ENCODE peak calls at places on chromosomes 5 and 9, in seven cellular contexts. One of them, this sample, is unnamed.
A peak's percentile ranks its signal among the peaks of the same experiment; 100 is the strongest.

GRCh38 chr5:31106742-31107546 is 86.5 kb upstream of the CDH6 start:
- DNase-seq in CD8-positive, alpha-beta T cell: no peak
- DNase-seq in B cell: no peak
- DNase-seq in A549: no peak
- DNase-seq in endothelial cell: no peak
- DNase-seq in suprapubic skin: no peak
- DNase-seq in BE2C: no peak
- DNase-seq in this sample: no peak

GRCh38 chr5:98769256-98770157 is 4.0 kb upstream of the RGMB start:
- DNase-seq in CD8-positive, alpha-beta T cell: no peak
- DNase-seq in B cell: peak; percentile 75
- DNase-seq in A549: peak; percentile 42
- DNase-seq in endothelial cell: peak; percentile 40
- DNase-seq in suprapubic skin: no peak
- DNase-seq in BE2C: peak; percentile 85
- DNase-seq in this sample: no peak

GRCh38 chr9:17627641-17628040 is 48.8 kb downstream of the SH3GL2 start:
- DNase-seq in CD8-positive, alpha-beta T cell: no peak
- DNase-seq in B cell: no peak
- DNase-seq in A549: no peak
- DNase-seq in endothelial cell: no peak
- DNase-seq in suprapubic skin: no peak
- DNase-seq in BE2C: no peak
- DNase-seq in this sample: no peak

GRCh38 chr9:134564431-134565170 is 77.0 kb upstream of the COL5A1 start:
- DNase-seq in CD8-positive, alpha-beta T cell: no peak
- DNase-seq in B cell: no peak
- DNase-seq in A549: no peak
- DNase-seq in endothelial cell: no peak
- DNase-seq in suprapubic skin: peak; percentile 43
- DNase-seq in BE2C: no peak
- DNase-seq in this sample: no peak

GRCh38 chr5:38825494-38825893 is 20.3 kb upstream of the OSMR start:
- DNase-seq in CD8-positive, alpha-beta T cell: no peak
- DNase-seq in B cell: no peak
- DNase-seq in A549: no peak
- DNase-seq in endothelial cell: no peak
- DNase-seq in suprapubic skin: no peak
- DNase-seq in BE2C: no peak
- DNase-seq in this sample: no peak

GRCh38 chr9:36431078-36431477 is 31.0 kb upstream of the RNF38 start:
- DNase-seq in CD8-positive, alpha-beta T cell: no peak
- DNase-seq in B cell: no peak
- DNase-seq in A549: no peak
- DNase-seq in endothelial cell: no peak
- DNase-seq in suprapubic skin: no peak
- DNase-seq in BE2C: no peak
- DNase-seq in this sample: no peak

GRCh38 chr9:126298319-126298801 is 28.3 kb upstream of the MVB12B start:
- DNase-seq in CD8-positive, alpha-beta T cell: no peak
- DNase-seq in B cell: no peak
- DNase-seq in A549: no peak
- DNase-seq in endothelial cell: no peak
- DNase-seq in suprapubic skin: no peak
- DNase-seq in BE2C: no peak
- DNase-seq in this sample: no peak

GRCh38 chr9:132350861-132351315 is 3.9 kb downstream of the SETX start:
- DNase-seq in CD8-positive, alpha-beta T cell: no peak
- DNase-seq in B cell: peak; percentile 41
- DNase-seq in A549: no peak
- DNase-seq in endothelial cell: no peak
- DNase-seq in suprapubic skin: no peak
- DNase-seq in BE2C: no peak
- DNase-seq in this sample: no peak

GRCh38 chr9:12956805-12957204 is 182.0 kb downstream of the LURAP1L start:
- DNase-seq in CD8-positive, alpha-beta T cell: no peak
- DNase-seq in B cell: no peak
- DNase-seq in A549: no peak
- DNase-seq in endothelial cell: no peak
- DNase-seq in suprapubic skin: no peak
- DNase-seq in BE2C: no peak
- DNase-seq in this sample: no peak

GRCh38 chr9:88106492-88106891 is 31.8 kb downstream of the SPATA31C2 start:
- DNase-seq in CD8-positive, alpha-beta T cell: no peak
- DNase-seq in B cell: no peak
- DNase-seq in A549: no peak
- DNase-seq in endothelial cell: peak; percentile 17
- DNase-seq in suprapubic skin: no peak
- DNase-seq in BE2C: no peak
- DNase-seq in this sample: no peak

GRCh38 chr9:127711831-127712274 is 3.6 kb downstream of the PTRH1 start:
- DNase-seq in CD8-positive, alpha-beta T cell: no peak
- DNase-seq in B cell: no peak
- DNase-seq in A549: no peak
- DNase-seq in endothelial cell: no peak
- DNase-seq in suprapubic skin: no peak
- DNase-seq in BE2C: no peak
- DNase-seq in this sample: no peak

GRCh38 chr5:141349917-141350619 is at the start of gene PCDHGB1:
- DNase-seq in CD8-positive, alpha-beta T cell: no peak
- DNase-seq in B cell: no peak
- DNase-seq in A549: peak; percentile 80
- DNase-seq in endothelial cell: peak; percentile 25
- DNase-seq in suprapubic skin: no peak
- DNase-seq in BE2C: peak; percentile 82
- DNase-seq in this sample: no peak

GRCh38 chr9:131663288-131663687 is 76.6 kb downstream of the RAPGEF1 start:
- DNase-seq in CD8-positive, alpha-beta T cell: no peak
- DNase-seq in B cell: no peak
- DNase-seq in A549: no peak
- DNase-seq in endothelial cell: no peak
- DNase-seq in suprapubic skin: no peak
- DNase-seq in BE2C: peak; percentile 62
- DNase-seq in this sample: no peak

GRCh38 chr5:133284306-133284705 is 232.5 kb downstream of the HSPA4 start:
- DNase-seq in CD8-positive, alpha-beta T cell: no peak
- DNase-seq in B cell: no peak
- DNase-seq in A549: no peak
- DNase-seq in endothelial cell: no peak
- DNase-seq in suprapubic skin: no peak
- DNase-seq in BE2C: no peak
- DNase-seq in this sample: no peak

GRCh38 chr9:18331808-18332209 is 142.1 kb upstream of the ADAMTSL1 start:
- DNase-seq in CD8-positive, alpha-beta T cell: no peak
- DNase-seq in B cell: no peak
- DNase-seq in A549: no peak
- DNase-seq in endothelial cell: no peak
- DNase-seq in suprapubic skin: no peak
- DNase-seq in BE2C: no peak
- DNase-seq in this sample: no peak

GRCh38 chr9:91945277-91946074 is 4.6 kb downstream of the ROR2 start:
- DNase-seq in CD8-positive, alpha-beta T cell: no peak
- DNase-seq in B cell: no peak
- DNase-seq in A549: no peak
- DNase-seq in endothelial cell: no peak
- DNase-seq in suprapubic skin: no peak
- DNase-seq in BE2C: no peak
- DNase-seq in this sample: peak; percentile 47

GRCh38 chr9:19255112-19255511 is 24.6 kb downstream of the DENND4C start:
- DNase-seq in CD8-positive, alpha-beta T cell: no peak
- DNase-seq in B cell: no peak
- DNase-seq in A549: no peak
- DNase-seq in endothelial cell: no peak
- DNase-seq in suprapubic skin: no peak
- DNase-seq in BE2C: no peak
- DNase-seq in this sample: no peak

GRCh38 chr5:180644825-180645608 is 4.4 kb downstream of the FLT4 start:
- DNase-seq in CD8-positive, alpha-beta T cell: no peak
- DNase-seq in B cell: no peak
- DNase-seq in A549: no peak
- DNase-seq in endothelial cell: peak; percentile 74
- DNase-seq in suprapubic skin: peak; percentile 78
- DNase-seq in BE2C: no peak
- DNase-seq in this sample: no peak

GRCh38 chr9:111237447-111237846 is 92.6 kb downstream of the OR2K2 start:
- DNase-seq in CD8-positive, alpha-beta T cell: no peak
- DNase-seq in B cell: no peak
- DNase-seq in A549: no peak
- DNase-seq in endothelial cell: no peak
- DNase-seq in suprapubic skin: no peak
- DNase-seq in BE2C: no peak
- DNase-seq in this sample: no peak

GRCh38 chr9:125971895-125972729 is 224.9 kb downstream of the PBX3 start:
- DNase-seq in CD8-positive, alpha-beta T cell: no peak
- DNase-seq in B cell: no peak
- DNase-seq in A549: no peak
- DNase-seq in endothelial cell: no peak
- DNase-seq in suprapubic skin: no peak
- DNase-seq in BE2C: no peak
- DNase-seq in this sample: no peak

GRCh38 chr9:5425006-5425628 is 12.6 kb downstream of the PLGRKT start:
- DNase-seq in CD8-positive, alpha-beta T cell: no peak
- DNase-seq in B cell: peak; percentile 33
- DNase-seq in A549: peak; percentile 41
- DNase-seq in endothelial cell: no peak
- DNase-seq in suprapubic skin: no peak
- DNase-seq in BE2C: no peak
- DNase-seq in this sample: no peak

GRCh38 chr9:91658513-91659105 is 235.0 kb upstream of the NFIL3 start:
- DNase-seq in CD8-positive, alpha-beta T cell: no peak
- DNase-seq in B cell: no peak
- DNase-seq in A549: no peak
- DNase-seq in endothelial cell: no peak
- DNase-seq in suprapubic skin: no peak
- DNase-seq in BE2C: peak; percentile 43
- DNase-seq in this sample: no peak

DNA sequence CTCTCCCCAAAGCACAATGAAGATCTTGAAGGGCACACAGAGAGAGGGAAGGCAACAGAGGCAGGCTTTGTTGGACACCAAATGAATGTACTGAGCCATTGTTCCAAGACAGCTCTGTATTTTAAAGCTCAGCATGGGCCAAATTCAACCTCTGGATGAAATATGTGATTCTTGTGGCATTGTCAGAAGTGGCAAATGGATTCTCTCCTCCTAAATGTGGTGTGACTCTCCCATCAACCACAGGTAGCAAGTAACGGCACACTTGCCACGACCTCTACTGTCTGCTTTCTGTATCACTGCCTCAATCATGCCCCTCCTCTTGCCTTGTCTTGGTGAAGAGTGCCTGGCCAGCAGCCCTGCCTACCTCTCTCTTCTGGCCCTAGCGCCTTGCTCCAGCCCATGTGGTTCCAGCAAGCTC is 6.1 kb upstream of the MOB3B start:
- DNase-seq in CD8-positive, alpha-beta T cell: no peak
- DNase-seq in B cell: no peak
- DNase-seq in A549: no peak
- DNase-seq in endothelial cell: peak; percentile 22
- DNase-seq in suprapubic skin: no peak
- DNase-seq in BE2C: no peak
- DNase-seq in this sample: no peak
- TF ChIP-seq CTCF in CD8-positive, alpha-beta T cell: no peak
- TF ChIP-seq CTCF in B cell: peak; percentile 32
- TF ChIP-seq CTCF in A549: no peak
- TF ChIP-seq CTCF in endothelial cell: peak; percentile 32
- TF ChIP-seq CTCF in suprapubic skin: no peak
- TF ChIP-seq CTCF in BE2C: no peak
- TF ChIP-seq CTCF in this sample: peak; percentile 50

GRCh38 chr5:58893551-58893950 is 310.7 kb downstream of the RAB3C start:
- DNase-seq in CD8-positive, alpha-beta T cell: no peak
- DNase-seq in B cell: no peak
- DNase-seq in A549: no peak
- DNase-seq in endothelial cell: no peak
- DNase-seq in suprapubic skin: no peak
- DNase-seq in BE2C: no peak
- DNase-seq in this sample: no peak

GRCh38 chr5:58890265-58890664 is 307.4 kb downstream of the RAB3C start:
- DNase-seq in CD8-positive, alpha-beta T cell: no peak
- DNase-seq in B cell: no peak
- DNase-seq in A549: peak; percentile 39
- DNase-seq in endothelial cell: no peak
- DNase-seq in suprapubic skin: no peak
- DNase-seq in BE2C: no peak
- DNase-seq in this sample: no peak

GRCh38 chr5:58891072-58891970 is 308.4 kb downstream of the RAB3C start:
- DNase-seq in CD8-positive, alpha-beta T cell: peak; percentile 40
- DNase-seq in B cell: peak; percentile 51
- DNase-seq in A549: peak; percentile 95
- DNase-seq in endothelial cell: peak; percentile 73
- DNase-seq in suprapubic skin: peak; percentile 86
- DNase-seq in BE2C: peak; percentile 78
- DNase-seq in this sample: no peak

GRCh38 chr5:58887721-58888409 is 305.0 kb downstream of the RAB3C start:
- DNase-seq in CD8-positive, alpha-beta T cell: no peak
- DNase-seq in B cell: no peak
- DNase-seq in A549: no peak
- DNase-seq in endothelial cell: no peak
- DNase-seq in suprapubic skin: no peak
- DNase-seq in BE2C: no peak
- DNase-seq in this sample: no peak

GRCh38 chr5:58891971-58892343 is 309.1 kb downstream of the RAB3C start:
- DNase-seq in CD8-positive, alpha-beta T cell: no peak
- DNase-seq in B cell: no peak
- DNase-seq in A549: no peak
- DNase-seq in endothelial cell: no peak
- DNase-seq in suprapubic skin: no peak
- DNase-seq in BE2C: no peak
- DNase-seq in this sample: no peak
- TF ChIP-seq CTCF in CD8-positive, alpha-beta T cell: no peak
- TF ChIP-seq CTCF in B cell: no peak
- TF ChIP-seq CTCF in A549: no peak
- TF ChIP-seq CTCF in endothelial cell: no peak
- TF ChIP-seq CTCF in suprapubic skin: no peak
- TF ChIP-seq CTCF in BE2C: no peak
- TF ChIP-seq CTCF in this sample: peak; percentile 37

DNA sequence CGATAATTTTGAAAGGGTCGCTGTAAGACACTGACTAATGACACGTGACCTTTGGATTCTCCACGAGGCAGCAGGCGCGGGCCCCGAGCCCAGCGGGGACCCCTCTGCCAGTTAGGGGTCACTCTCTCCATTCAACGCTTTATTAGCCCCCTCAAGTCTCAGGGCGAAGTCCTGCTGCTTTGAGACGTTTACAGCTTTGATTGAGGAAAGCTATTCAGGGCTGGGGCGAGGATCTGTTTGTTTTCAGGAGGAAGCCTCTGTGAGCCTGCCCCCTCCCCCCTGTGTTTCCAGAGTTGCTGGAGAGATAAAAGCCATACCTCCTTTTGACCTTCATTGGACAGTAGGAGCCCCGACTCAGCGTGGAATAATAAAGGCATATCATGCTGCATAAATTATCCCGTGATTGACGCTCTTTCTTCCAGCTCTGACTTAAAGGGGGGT is 31.4 kb upstream of the MSX2 start:
- DNase-seq in CD8-positive, alpha-beta T cell: no peak
- DNase-seq in B cell: no peak
- DNase-seq in A549: no peak
- DNase-seq in endothelial cell: peak; percentile 20
- DNase-seq in suprapubic skin: no peak
- DNase-seq in BE2C: peak; percentile 33
- DNase-seq in this sample: no peak
- TF ChIP-seq CTCF in CD8-positive, alpha-beta T cell: no peak
- TF ChIP-seq CTCF in B cell: no peak
- TF ChIP-seq CTCF in A549: no peak
- TF ChIP-seq CTCF in endothelial cell: no peak
- TF ChIP-seq CTCF in suprapubic skin: no peak
- TF ChIP-seq CTCF in BE2C: no peak
- TF ChIP-seq CTCF in this sample: no peak

GRCh38 chr5:148807845-148808244 is 18.6 kb upstream of the ADRB2 start:
- DNase-seq in CD8-positive, alpha-beta T cell: no peak
- DNase-seq in B cell: no peak
- DNase-seq in A549: no peak
- DNase-seq in endothelial cell: no peak
- DNase-seq in suprapubic skin: no peak
- DNase-seq in BE2C: peak; percentile 30
- DNase-seq in this sample: no peak
- TF ChIP-seq CTCF in CD8-positive, alpha-beta T cell: no peak
- TF ChIP-seq CTCF in B cell: no peak
- TF ChIP-seq CTCF in A549: no peak
- TF ChIP-seq CTCF in endothelial cell: no peak
- TF ChIP-seq CTCF in suprapubic skin: no peak
- TF ChIP-seq CTCF in BE2C: no peak
- TF ChIP-seq CTCF in this sample: no peak